ENCODE peak calls at places on chromosomes 13 and 19, in seven cellular contexts. V is breast epithelium, H is neural progenitor cell, E is colonic mucosa, S is cardiac muscle cell, W is transverse colon, N is IMR-90. C is an unnamed sample. For H3K4me1, the result is how much of the 10 kb centered on the place peaks cover.

GRCh38 chr13:34779171-34779570 is 162.9 kb upstream of the NBEA start:
- DNase-seq in V (no peak), H (no peak), E (no peak), S (peak), W (no peak), N (no peak), C (no peak)

GRCh38 chr19:51458051-51458645 is at the start of gene SIGLEC8:
- DNase-seq in V (no peak), H (no peak), E (no peak), S (no peak), W (no peak), N (no peak), C (no peak)

GRCh38 chr13:97715763-97716162 is 237.7 kb upstream of the IPO5 start:
- DNase-seq in V (no peak), H (no peak), E (no peak), S (peak), W (no peak), N (no peak), C (no peak)

GRCh38 chr13:108266316-108266936 is 3.1 kb upstream of the TNFSF13B start:
- DNase-seq in V (no peak), H (no peak), E (no peak), S (no peak), W (no peak), N (no peak), C (no peak)

GRCh38 chr13:86476656-86477055 is 677.4 kb upstream of the SLITRK6 start:
- DNase-seq in V (no peak), H (no peak), E (no peak), S (no peak), W (no peak), N (no peak), C (no peak)

GRCh38 chr19:48695743-48696352 is at the start of gene FUT2:
- DNase-seq in V (no peak), H (peak), E (peak), S (no peak), W (peak), N (no peak), C (peak)

GRCh38 chr13:28716511-28716910 is 2.3 kb downstream of the SLC46A3 start:
- DNase-seq in V (no peak), H (no peak), E (peak), S (peak), W (peak), N (peak), C (peak)

GRCh38 chr19:37077615-37077928 is 661 bp upstream of the ZNF420 start:
- DNase-seq in V (no peak), H (no peak), E (no peak), S (no peak), W (no peak), N (peak), C (no peak)

GRCh38 chr19:861756-862528 is 2.5 kb downstream of the CFD start:
- DNase-seq in V (no peak), H (peak), E (peak), S (no peak), W (peak), N (no peak), C (peak)

GRCh38 chr19:7772752-7773291 is 9.8 kb downstream of the CLEC4M start:
- DNase-seq in V (no peak), H (no peak), E (no peak), S (peak), W (no peak), N (no peak), C (no peak)

GRCh38 chr19:9914315-9915207 is 21.8 kb downstream of the OLFM2 start:
- DNase-seq in V (peak), H (peak), E (peak), S (peak), W (peak), N (peak), C (peak)

GRCh38 chr13:23268441-23268840 is 87.7 kb downstream of the SGCG start:
- DNase-seq in V (no peak), H (no peak), E (no peak), S (no peak), W (no peak), N (no peak), C (no peak)

GRCh38 chr13:20160346-20161274 is at the start of gene GJA3:
- DNase-seq in V (no peak), H (peak), E (no peak), S (peak), W (no peak), N (peak), C (peak)

GRCh38 chr13:18971576-18972219 is 209.9 kb downstream of the TUBA3C start:
- DNase-seq in V (no peak), H (no peak), E (no peak), S (no peak), W (no peak), N (no peak), C (no peak)

GRCh38 chr19:2970201-2970838 is 7.0 kb upstream of the TLE6 start:
- DNase-seq in V (no peak), H (no peak), E (no peak), S (peak), W (no peak), N (no peak), C (no peak)

GRCh38 chr13:20136781-20137703 is 23.8 kb downstream of the GJA3 start:
- DNase-seq in V (no peak), H (peak), E (peak), S (peak), W (peak), N (no peak), C (no peak)

GRCh38 chr19:18464646-18465045 is 26.7 kb upstream of the ISYNA1 start:
- DNase-seq in V (peak), H (no peak), E (peak), S (peak), W (peak), N (peak), C (peak)

GRCh38 chr13:29721766-29722165 is 126.3 kb upstream of the SLC7A1 start:
- DNase-seq in V (no peak), H (no peak), E (no peak), S (no peak), W (no peak), N (no peak), C (no peak)

GRCh38 chr19:23932878-23933277 is 18.2 kb downstream of the ZNF726 start:
- DNase-seq in V (no peak), H (no peak), E (no peak), S (no peak), W (no peak), N (no peak), C (no peak)

GRCh38 chr13:36251528-36251927 is 37.2 kb upstream of the SOHLH2 start:
- DNase-seq in V (no peak), H (no peak), E (no peak), S (peak), W (no peak), N (no peak), C (no peak)

GRCh38 chr13:97198753-97199152 is 23.4 kb upstream of the MBNL2 start:
- DNase-seq in V (no peak), H (no peak), E (no peak), S (no peak), W (no peak), N (no peak), C (no peak)

GRCh38 chr13:34864650-34865049 is 77.4 kb upstream of the NBEA start:
- DNase-seq in V (no peak), H (no peak), E (no peak), S (no peak), W (no peak), N (no peak), C (no peak)

GRCh38 chr13:46010148-46010547 is 42.4 kb downstream of the ZC3H13 start:
- DNase-seq in V (no peak), H (peak), E (no peak), S (no peak), W (no peak), N (no peak), C (no peak)

DNA sequence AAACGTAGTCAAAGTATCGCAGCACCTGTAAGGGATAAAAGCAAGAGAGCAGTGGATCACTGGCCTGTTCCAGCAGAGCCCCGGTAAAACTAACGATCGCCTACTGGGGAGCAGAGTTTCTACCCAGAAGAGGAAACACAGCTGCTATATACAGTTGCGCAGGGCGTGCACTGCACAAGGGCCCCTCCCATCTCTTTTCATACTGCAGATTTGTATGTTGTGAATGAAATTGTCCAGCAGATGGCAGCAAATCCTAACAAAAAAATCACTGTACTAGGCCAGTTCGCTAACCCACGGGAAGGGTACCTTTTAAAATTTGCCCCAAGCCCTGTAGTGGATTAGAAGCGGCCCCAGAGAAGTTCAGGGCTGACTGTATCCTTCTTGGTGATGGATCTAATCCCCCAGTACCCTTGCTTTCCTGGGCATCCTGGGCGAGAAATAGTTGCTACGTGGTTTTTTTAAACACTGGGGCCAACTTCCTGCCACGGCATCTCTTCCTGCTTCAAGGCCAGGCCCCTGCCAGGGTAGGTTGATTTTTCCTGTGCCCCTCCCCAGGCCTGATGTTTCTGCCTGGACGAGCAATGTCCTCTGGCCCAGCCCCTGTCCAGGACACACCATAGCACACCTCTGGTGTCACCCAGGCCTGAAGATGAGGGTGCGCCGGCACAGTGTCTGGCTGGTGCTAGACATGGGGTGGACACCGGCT is 127.0 kb downstream of the IER2 start:
- DNase-seq in V (no peak), H (peak), E (peak), S (peak), W (peak), N (peak), C (peak)
- TF ChIP-seq CTCF in V (peak), H (peak), E (peak), S (peak), W (peak), N (peak), C (peak)

DNA sequence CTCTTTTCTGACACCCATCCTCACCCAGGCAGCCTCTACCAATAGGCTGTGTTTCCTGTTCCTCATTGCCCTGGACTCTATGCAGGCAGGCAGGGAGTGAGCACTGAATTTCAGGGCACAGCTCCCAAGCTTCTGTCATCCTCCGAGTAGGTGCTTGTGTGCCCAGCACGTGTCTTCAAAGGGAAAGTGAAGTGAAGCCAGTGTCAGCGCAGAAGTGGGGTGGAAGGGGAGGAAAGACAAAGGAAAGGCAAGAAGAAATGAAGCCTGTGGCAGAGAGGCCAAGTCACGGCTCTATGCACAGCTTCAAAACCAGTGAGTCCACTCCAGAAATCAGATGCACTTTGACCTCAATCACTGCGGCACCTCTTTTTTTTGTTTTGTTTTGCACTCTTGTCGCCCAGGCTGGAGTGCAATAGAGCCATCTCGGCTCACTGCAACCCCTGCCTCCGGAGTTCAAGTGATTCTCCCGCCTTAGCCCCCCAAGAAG is 16.9 kb downstream of the CEBPA start:
- DNase-seq in V (no peak), H (no peak), E (peak), S (no peak), W (no peak), N (no peak), C (peak)
- H3K4me1 ChIP-seq in V (under half), H (under half), E (under half), S (under half), W (under half), N (under half), C (under half)

DNA sequence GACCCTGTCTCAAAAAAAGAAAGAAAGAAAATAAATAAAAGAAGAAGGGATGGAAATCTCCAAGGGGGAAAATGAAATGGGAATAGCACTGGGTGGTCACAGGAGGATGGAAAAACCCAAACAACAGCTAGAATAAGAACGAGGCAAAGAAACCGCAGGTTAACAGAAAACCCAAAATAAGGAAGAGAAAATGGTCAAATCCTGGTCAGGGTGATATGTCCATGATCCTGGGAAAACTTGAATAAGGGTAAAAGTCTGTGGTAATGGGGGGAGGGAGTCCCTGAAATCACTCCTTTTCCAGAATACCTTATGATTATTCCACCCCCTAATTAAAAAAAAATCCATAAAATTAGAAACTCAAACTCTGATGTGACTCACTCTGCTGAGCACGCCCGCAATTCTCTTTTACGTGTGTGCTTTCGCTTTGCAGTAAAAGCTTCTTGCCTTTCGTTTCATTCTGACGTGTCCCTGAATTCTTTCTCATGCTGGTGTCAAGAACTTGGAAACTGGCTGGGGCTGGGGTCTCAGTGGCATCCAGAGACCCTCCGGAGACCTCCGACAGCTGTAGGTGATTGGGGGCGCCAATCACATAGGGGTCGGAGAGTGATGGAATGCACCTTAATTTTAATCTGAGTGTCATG is 4.3 kb upstream of the NAXD start:
- DNase-seq in V (no peak), H (no peak), E (no peak), S (no peak), W (no peak), N (peak), C (no peak)
- H3K4me3 ChIP-seq in V (no peak), H (no peak), E (no peak), S (no peak), W (no peak), N (no peak), C (no peak)

DNA sequence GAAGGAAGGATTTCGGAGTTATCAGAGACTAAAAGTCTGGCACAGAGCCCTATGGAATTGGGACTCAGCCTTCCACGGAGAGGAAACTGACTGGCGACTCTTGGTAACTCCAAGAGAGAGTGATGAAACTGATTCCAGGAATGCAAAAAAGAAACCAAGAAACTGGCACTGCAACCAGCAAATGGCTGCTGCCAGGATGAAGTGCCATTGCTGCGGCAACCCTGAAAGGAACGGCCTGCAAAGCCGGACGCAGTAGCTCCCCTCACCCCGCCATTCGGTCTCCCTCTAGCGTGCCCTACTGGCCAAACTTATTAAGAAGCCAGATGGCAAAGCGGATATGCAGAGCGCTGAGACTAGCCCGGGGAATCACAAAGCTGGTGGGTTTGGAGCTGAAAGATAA is 236.0 kb downstream of the PCDH9 start:
- DNase-seq in V (peak), H (peak), E (peak), S (peak), W (peak), N (peak), C (peak)
- TF ChIP-seq CTCF in V (peak), H (peak), E (no peak), S (peak), W (peak), N (peak), C (no peak)

DNA sequence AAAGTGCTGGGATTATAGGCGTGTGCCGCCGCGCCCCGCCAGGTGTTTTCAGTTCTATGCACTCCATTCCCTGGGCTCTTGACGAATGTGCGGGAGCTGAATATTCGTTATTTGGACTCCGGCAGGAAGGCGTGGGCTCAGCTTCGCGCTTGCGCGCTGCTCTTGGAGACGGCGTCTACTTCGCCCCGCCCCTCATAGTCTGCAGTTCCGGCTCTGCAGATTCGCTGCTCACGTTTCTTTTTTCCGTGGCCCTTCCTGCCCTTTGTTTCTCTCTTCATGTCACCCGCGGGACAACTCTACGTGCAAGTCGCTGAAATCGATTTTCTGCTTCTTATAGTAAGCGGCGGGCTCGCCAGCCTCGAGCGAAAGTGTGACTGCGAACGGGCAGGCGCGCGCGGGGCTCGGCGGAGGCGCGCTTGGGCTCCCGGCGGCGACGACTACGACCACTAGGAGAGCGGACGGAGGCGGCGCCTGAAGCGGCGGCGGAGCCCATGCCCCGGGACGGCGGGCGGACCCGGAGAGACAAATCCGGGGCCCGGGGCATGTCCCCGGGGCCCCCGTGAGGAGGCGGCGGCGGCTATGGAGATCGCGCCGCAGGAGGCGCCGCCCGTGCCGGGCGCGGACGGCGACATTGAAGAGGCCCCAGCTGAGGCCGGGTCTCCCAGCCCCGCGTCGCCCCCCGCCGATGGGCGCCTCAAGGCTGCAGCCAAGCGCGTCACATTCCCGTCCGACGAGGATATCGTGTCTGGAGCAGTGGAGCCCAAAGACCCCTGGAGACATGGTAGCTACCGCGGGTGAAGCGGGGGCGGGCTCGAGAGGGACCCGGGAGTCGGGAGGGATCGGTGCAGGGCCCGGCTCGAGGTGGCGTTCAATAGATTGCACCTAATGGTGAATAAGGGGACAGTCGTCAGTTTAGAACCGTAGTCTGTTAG is at the start of gene PPP1R37:
- DNase-seq in V (peak), H (peak), E (peak), S (peak), W (peak), N (peak), C (peak)
- H3K4me1 ChIP-seq in V (under half), H (under half), E (under half), S (under half), W (under half), N (under half), C (under half)

GRCh38 chr13:52452470-52452869 is 2.0 kb upstream of the VPS36 start:
- DNase-seq in V (no peak), H (no peak), E (no peak), S (no peak), W (no peak), N (no peak), C (no peak)
- H3K4me3 ChIP-seq in V (no peak), H (no peak), E (no peak), S (no peak), W (no peak), N (no peak), C (no peak)

GRCh38 chr19:5864013-5864720 is 6.2 kb downstream of the FUT5 start:
- DNase-seq in V (no peak), H (no peak), E (no peak), S (no peak), W (no peak), N (no peak), C (no peak)

GRCh38 chr19:5863030-5863665 is 7.2 kb downstream of the FUT5 start:
- DNase-seq in V (no peak), H (no peak), E (no peak), S (no peak), W (no peak), N (no peak), C (no peak)

GRCh38 chr19:5867201-5868136 is 2.9 kb downstream of the FUT5 start:
- DNase-seq in V (no peak), H (no peak), E (no peak), S (no peak), W (no peak), N (no peak), C (no peak)

GRCh38 chr19:5865772-5866171 is 4.6 kb downstream of the FUT5 start:
- DNase-seq in V (no peak), H (no peak), E (no peak), S (no peak), W (no peak), N (no peak), C (no peak)

DNA sequence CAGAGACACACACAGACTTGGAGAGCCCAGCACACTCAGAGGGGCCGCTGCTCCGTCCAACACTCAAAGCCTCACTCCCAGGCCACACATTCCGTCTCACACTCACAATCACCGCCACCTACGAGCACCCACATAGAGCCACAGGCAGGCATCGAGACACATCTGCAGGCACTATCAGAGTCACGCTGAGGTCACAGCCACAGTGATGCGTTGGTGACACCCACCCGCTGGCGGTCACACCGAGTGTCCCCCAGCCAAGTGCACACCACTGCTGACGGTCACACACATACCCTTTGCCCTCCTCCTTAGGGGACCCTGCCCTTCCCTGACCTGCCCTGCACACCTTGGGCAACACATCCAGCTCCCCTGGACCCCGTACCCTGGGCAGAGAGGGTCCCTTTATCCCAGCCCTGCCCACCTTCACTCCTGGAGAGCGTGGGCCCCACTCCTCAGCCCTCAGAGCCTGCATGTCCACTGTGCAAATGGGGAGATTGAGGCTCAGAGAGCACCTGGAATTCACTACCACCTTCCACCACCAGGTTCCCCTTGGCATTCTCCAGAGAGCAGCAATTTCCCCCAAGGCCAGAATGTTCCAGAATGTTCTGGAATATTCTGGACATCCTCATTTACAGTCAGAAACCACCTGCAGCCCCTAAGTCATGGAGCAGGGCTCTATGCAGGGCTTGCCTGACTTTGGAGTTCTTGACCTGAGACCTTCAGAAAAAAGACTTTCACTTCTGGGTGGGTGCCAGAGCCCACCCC is 5.4 kb downstream of the FUT5 start:
- DNase-seq in V (no peak), H (no peak), E (no peak), S (no peak), W (no peak), N (no peak), C (no peak)
- TF ChIP-seq CTCF in V (no peak), H (no peak), E (no peak), S (peak), W (no peak), N (peak), C (no peak)

GRCh38 chr13:109706015-109706715 is 80.2 kb downstream of the IRS2 start:
- DNase-seq in V (no peak), H (no peak), E (no peak), S (no peak), W (no peak), N (no peak), C (no peak)
- H3K4me1 ChIP-seq in V (under half), H (under half), E (under half), S (under half), W (under half), N (under half), C (under half)

C was measured in mucosa of descending colon.